ENCODE peak calls at places on chromosomes 6 and 20, in ten cellular contexts. One of them, this sample, is unnamed.

GRCh38 chr20:36741072-36741471 is 4.8 kb downstream of the NDRG3 start:
- DNase-seq in sigmoid colon: no peak
- DNase-seq in RWPE1: no peak
- DNase-seq in testis: no peak
- DNase-seq in upper lobe of right lung: no peak
- DNase-seq in brain microvascular endothelial cell: no peak
- DNase-seq in CD4-positive, alpha-beta T cell: no peak
- DNase-seq in hepatocyte: no peak
- DNase-seq in pancreas: no peak
- DNase-seq in psoas muscle: no peak
- DNase-seq in this sample: no peak

GRCh38 chr6:46217671-46218131 is 46.9 kb upstream of the ENPP5 start:
- DNase-seq in sigmoid colon: no peak
- DNase-seq in RWPE1: no peak
- DNase-seq in testis: peak
- DNase-seq in upper lobe of right lung: no peak
- DNase-seq in brain microvascular endothelial cell: no peak
- DNase-seq in CD4-positive, alpha-beta T cell: no peak
- DNase-seq in hepatocyte: no peak
- DNase-seq in pancreas: no peak
- DNase-seq in psoas muscle: no peak
- DNase-seq in this sample: no peak

GRCh38 chr6:46453221-46453620 is 38.0 kb downstream of the RCAN2 start:
- DNase-seq in sigmoid colon: no peak
- DNase-seq in RWPE1: no peak
- DNase-seq in testis: no peak
- DNase-seq in upper lobe of right lung: no peak
- DNase-seq in brain microvascular endothelial cell: peak
- DNase-seq in CD4-positive, alpha-beta T cell: no peak
- DNase-seq in hepatocyte: no peak
- DNase-seq in pancreas: no peak
- DNase-seq in psoas muscle: no peak
- DNase-seq in this sample: no peak

GRCh38 chr20:43389231-43389630 is 68.5 kb upstream of the SRSF6 start:
- DNase-seq in sigmoid colon: peak
- DNase-seq in RWPE1: no peak
- DNase-seq in testis: no peak
- DNase-seq in upper lobe of right lung: peak
- DNase-seq in brain microvascular endothelial cell: no peak
- DNase-seq in CD4-positive, alpha-beta T cell: no peak
- DNase-seq in hepatocyte: no peak
- DNase-seq in pancreas: no peak
- DNase-seq in psoas muscle: peak
- DNase-seq in this sample: peak

GRCh38 chr6:167927246-167927645 is 70.2 kb upstream of the KIF25 start:
- DNase-seq in sigmoid colon: no peak
- DNase-seq in RWPE1: no peak
- DNase-seq in testis: no peak
- DNase-seq in upper lobe of right lung: no peak
- DNase-seq in brain microvascular endothelial cell: no peak
- DNase-seq in CD4-positive, alpha-beta T cell: no peak
- DNase-seq in hepatocyte: no peak
- DNase-seq in pancreas: no peak
- DNase-seq in psoas muscle: no peak
- DNase-seq in this sample: no peak

GRCh38 chr20:41733151-41733550 is 115.0 kb upstream of the CHD6 start:
- DNase-seq in sigmoid colon: no peak
- DNase-seq in RWPE1: no peak
- DNase-seq in testis: no peak
- DNase-seq in upper lobe of right lung: no peak
- DNase-seq in brain microvascular endothelial cell: no peak
- DNase-seq in CD4-positive, alpha-beta T cell: no peak
- DNase-seq in hepatocyte: no peak
- DNase-seq in pancreas: no peak
- DNase-seq in psoas muscle: no peak
- DNase-seq in this sample: no peak

GRCh38 chr6:4564746-4565145 is 211.5 kb upstream of the CDYL start:
- DNase-seq in sigmoid colon: no peak
- DNase-seq in RWPE1: no peak
- DNase-seq in testis: no peak
- DNase-seq in upper lobe of right lung: no peak
- DNase-seq in brain microvascular endothelial cell: no peak
- DNase-seq in CD4-positive, alpha-beta T cell: no peak
- DNase-seq in hepatocyte: no peak
- DNase-seq in pancreas: no peak
- DNase-seq in psoas muscle: no peak
- DNase-seq in this sample: no peak

GRCh38 chr20:9179193-9179802 is 110.4 kb downstream of the PLCB4 start:
- DNase-seq in sigmoid colon: no peak
- DNase-seq in RWPE1: peak
- DNase-seq in testis: no peak
- DNase-seq in upper lobe of right lung: no peak
- DNase-seq in brain microvascular endothelial cell: peak
- DNase-seq in CD4-positive, alpha-beta T cell: no peak
- DNase-seq in hepatocyte: no peak
- DNase-seq in pancreas: no peak
- DNase-seq in psoas muscle: no peak
- DNase-seq in this sample: no peak

GRCh38 chr6:5995705-5996686 is 10.7 kb downstream of the NRN1 start:
- DNase-seq in sigmoid colon: peak
- DNase-seq in RWPE1: peak
- DNase-seq in testis: peak
- DNase-seq in upper lobe of right lung: peak
- DNase-seq in brain microvascular endothelial cell: peak
- DNase-seq in CD4-positive, alpha-beta T cell: no peak
- DNase-seq in hepatocyte: peak
- DNase-seq in pancreas: no peak
- DNase-seq in psoas muscle: peak
- DNase-seq in this sample: peak

GRCh38 chr6:85394853-85395538 is 54.9 kb upstream of the NT5E start:
- DNase-seq in sigmoid colon: no peak
- DNase-seq in RWPE1: no peak
- DNase-seq in testis: no peak
- DNase-seq in upper lobe of right lung: no peak
- DNase-seq in brain microvascular endothelial cell: no peak
- DNase-seq in CD4-positive, alpha-beta T cell: no peak
- DNase-seq in hepatocyte: no peak
- DNase-seq in pancreas: no peak
- DNase-seq in psoas muscle: no peak
- DNase-seq in this sample: peak

GRCh38 chr6:4134841-4135664 is at the start of gene ECI2:
- DNase-seq in sigmoid colon: no peak
- DNase-seq in RWPE1: peak
- DNase-seq in testis: no peak
- DNase-seq in upper lobe of right lung: peak
- DNase-seq in brain microvascular endothelial cell: no peak
- DNase-seq in CD4-positive, alpha-beta T cell: peak
- DNase-seq in hepatocyte: peak
- DNase-seq in pancreas: peak
- DNase-seq in psoas muscle: peak
- DNase-seq in this sample: peak

GRCh38 chr6:41373919-41374617 is 38.7 kb downstream of the NCR2 start:
- DNase-seq in sigmoid colon: no peak
- DNase-seq in RWPE1: no peak
- DNase-seq in testis: no peak
- DNase-seq in upper lobe of right lung: no peak
- DNase-seq in brain microvascular endothelial cell: no peak
- DNase-seq in CD4-positive, alpha-beta T cell: no peak
- DNase-seq in hepatocyte: peak
- DNase-seq in pancreas: no peak
- DNase-seq in psoas muscle: no peak
- DNase-seq in this sample: no peak

GRCh38 chr6:41373367-41373918 is 38.0 kb downstream of the NCR2 start:
- DNase-seq in sigmoid colon: no peak
- DNase-seq in RWPE1: no peak
- DNase-seq in testis: peak
- DNase-seq in upper lobe of right lung: no peak
- DNase-seq in brain microvascular endothelial cell: no peak
- DNase-seq in CD4-positive, alpha-beta T cell: no peak
- DNase-seq in hepatocyte: no peak
- DNase-seq in pancreas: no peak
- DNase-seq in psoas muscle: no peak
- DNase-seq in this sample: no peak

GRCh38 chr6:41370488-41371111 is 35.2 kb downstream of the NCR2 start:
- DNase-seq in sigmoid colon: no peak
- DNase-seq in RWPE1: peak
- DNase-seq in testis: no peak
- DNase-seq in upper lobe of right lung: no peak
- DNase-seq in brain microvascular endothelial cell: no peak
- DNase-seq in CD4-positive, alpha-beta T cell: no peak
- DNase-seq in hepatocyte: no peak
- DNase-seq in pancreas: no peak
- DNase-seq in psoas muscle: no peak
- DNase-seq in this sample: no peak

GRCh38 chr6:41372526-41373366 is 37.3 kb downstream of the NCR2 start:
- DNase-seq in sigmoid colon: no peak
- DNase-seq in RWPE1: no peak
- DNase-seq in testis: no peak
- DNase-seq in upper lobe of right lung: no peak
- DNase-seq in brain microvascular endothelial cell: no peak
- DNase-seq in CD4-positive, alpha-beta T cell: no peak
- DNase-seq in hepatocyte: no peak
- DNase-seq in pancreas: no peak
- DNase-seq in psoas muscle: no peak
- DNase-seq in this sample: no peak

GRCh38 chr6:41371461-41371991 is 36.1 kb downstream of the NCR2 start:
- DNase-seq in sigmoid colon: peak
- DNase-seq in RWPE1: no peak
- DNase-seq in testis: peak
- DNase-seq in upper lobe of right lung: peak
- DNase-seq in brain microvascular endothelial cell: peak
- DNase-seq in CD4-positive, alpha-beta T cell: no peak
- DNase-seq in hepatocyte: peak
- DNase-seq in pancreas: peak
- DNase-seq in psoas muscle: no peak
- DNase-seq in this sample: peak
- TF ChIP-seq CTCF in sigmoid colon: no peak
- TF ChIP-seq CTCF in RWPE1: no peak
- TF ChIP-seq CTCF in testis: peak
- TF ChIP-seq CTCF in upper lobe of right lung: peak
- TF ChIP-seq CTCF in brain microvascular endothelial cell: peak
- TF ChIP-seq CTCF in CD4-positive, alpha-beta T cell: no peak
- TF ChIP-seq CTCF in hepatocyte: peak
- TF ChIP-seq CTCF in pancreas: no peak
- TF ChIP-seq CTCF in psoas muscle: no peak
- TF ChIP-seq CTCF in this sample: peak

GRCh38 chr6:41371992-41372525 is 36.7 kb downstream of the NCR2 start:
- DNase-seq in sigmoid colon: no peak
- DNase-seq in RWPE1: no peak
- DNase-seq in testis: peak
- DNase-seq in upper lobe of right lung: no peak
- DNase-seq in brain microvascular endothelial cell: no peak
- DNase-seq in CD4-positive, alpha-beta T cell: no peak
- DNase-seq in hepatocyte: peak
- DNase-seq in pancreas: no peak
- DNase-seq in psoas muscle: no peak
- DNase-seq in this sample: no peak
- H3K27ac ChIP-seq in sigmoid colon: peak
- H3K27ac ChIP-seq in RWPE1: no peak
- H3K27ac ChIP-seq in testis: no peak
- H3K27ac ChIP-seq in upper lobe of right lung: no peak
- H3K27ac ChIP-seq in brain microvascular endothelial cell: no peak
- H3K27ac ChIP-seq in CD4-positive, alpha-beta T cell: no peak
- H3K27ac ChIP-seq in hepatocyte: no peak
- H3K27ac ChIP-seq in pancreas: no peak
- H3K27ac ChIP-seq in psoas muscle: no peak
- H3K27ac ChIP-seq in this sample: no peak

GRCh38 chr6:154499854-154500589 is 10.5 kb downstream of the CNKSR3 start:
- DNase-seq in sigmoid colon: no peak
- DNase-seq in RWPE1: no peak
- DNase-seq in testis: no peak
- DNase-seq in upper lobe of right lung: no peak
- DNase-seq in brain microvascular endothelial cell: no peak
- DNase-seq in CD4-positive, alpha-beta T cell: no peak
- DNase-seq in hepatocyte: no peak
- DNase-seq in pancreas: no peak
- DNase-seq in psoas muscle: no peak
- DNase-seq in this sample: no peak

GRCh38 chr6:154498340-154498934 is 12.0 kb downstream of the CNKSR3 start:
- DNase-seq in sigmoid colon: no peak
- DNase-seq in RWPE1: no peak
- DNase-seq in testis: no peak
- DNase-seq in upper lobe of right lung: no peak
- DNase-seq in brain microvascular endothelial cell: no peak
- DNase-seq in CD4-positive, alpha-beta T cell: no peak
- DNase-seq in hepatocyte: no peak
- DNase-seq in pancreas: no peak
- DNase-seq in psoas muscle: no peak
- DNase-seq in this sample: no peak

GRCh38 chr6:154502564-154502963 is 7.9 kb downstream of the CNKSR3 start:
- DNase-seq in sigmoid colon: peak
- DNase-seq in RWPE1: no peak
- DNase-seq in testis: no peak
- DNase-seq in upper lobe of right lung: no peak
- DNase-seq in brain microvascular endothelial cell: no peak
- DNase-seq in CD4-positive, alpha-beta T cell: no peak
- DNase-seq in hepatocyte: no peak
- DNase-seq in pancreas: no peak
- DNase-seq in psoas muscle: no peak
- DNase-seq in this sample: no peak

GRCh38 chr6:154501287-154501868 is 9.1 kb downstream of the CNKSR3 start:
- DNase-seq in sigmoid colon: peak
- DNase-seq in RWPE1: no peak
- DNase-seq in testis: no peak
- DNase-seq in upper lobe of right lung: no peak
- DNase-seq in brain microvascular endothelial cell: no peak
- DNase-seq in CD4-positive, alpha-beta T cell: no peak
- DNase-seq in hepatocyte: no peak
- DNase-seq in pancreas: no peak
- DNase-seq in psoas muscle: no peak
- DNase-seq in this sample: no peak

GRCh38 chr6:154500769-154501171 is 9.7 kb downstream of the CNKSR3 start:
- DNase-seq in sigmoid colon: no peak
- DNase-seq in RWPE1: no peak
- DNase-seq in testis: no peak
- DNase-seq in upper lobe of right lung: no peak
- DNase-seq in brain microvascular endothelial cell: no peak
- DNase-seq in CD4-positive, alpha-beta T cell: no peak
- DNase-seq in hepatocyte: peak
- DNase-seq in pancreas: no peak
- DNase-seq in psoas muscle: no peak
- DNase-seq in this sample: no peak
- TF ChIP-seq CTCF in sigmoid colon: no peak
- TF ChIP-seq CTCF in RWPE1: no peak
- TF ChIP-seq CTCF in testis: peak
- TF ChIP-seq CTCF in upper lobe of right lung: peak
- TF ChIP-seq CTCF in brain microvascular endothelial cell: peak
- TF ChIP-seq CTCF in CD4-positive, alpha-beta T cell: no peak
- TF ChIP-seq CTCF in hepatocyte: peak
- TF ChIP-seq CTCF in pancreas: peak
- TF ChIP-seq CTCF in psoas muscle: no peak
- TF ChIP-seq CTCF in this sample: peak

DNA sequence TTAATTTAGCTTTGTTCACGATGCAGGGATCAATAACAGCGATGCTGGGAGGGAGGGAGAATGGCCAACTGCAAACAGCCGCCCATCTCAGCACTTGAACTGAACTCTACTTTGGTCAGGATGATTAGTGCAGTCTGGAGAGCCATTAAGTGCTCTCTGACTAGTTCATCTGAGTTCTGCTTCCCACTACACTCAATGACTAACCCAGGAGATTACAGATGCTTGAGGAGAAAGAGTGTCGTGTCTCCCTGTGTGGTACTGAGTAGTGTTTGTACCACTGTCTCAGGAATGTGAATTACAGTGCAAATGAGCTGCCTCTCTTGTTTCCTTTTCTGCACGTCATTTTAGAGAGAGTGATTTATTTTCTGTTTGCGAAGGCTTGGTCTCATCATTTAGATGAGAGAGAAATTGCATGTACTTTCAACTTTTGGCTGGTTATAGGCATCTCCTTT is 23.5 kb downstream of the CARMIL1 start:
- DNase-seq in sigmoid colon: no peak
- DNase-seq in RWPE1: no peak
- DNase-seq in testis: no peak
- DNase-seq in upper lobe of right lung: no peak
- DNase-seq in brain microvascular endothelial cell: peak
- DNase-seq in CD4-positive, alpha-beta T cell: no peak
- DNase-seq in hepatocyte: peak
- DNase-seq in pancreas: no peak
- DNase-seq in psoas muscle: no peak
- DNase-seq in this sample: no peak
- H3K27ac ChIP-seq in sigmoid colon: no peak
- H3K27ac ChIP-seq in RWPE1: no peak
- H3K27ac ChIP-seq in testis: peak
- H3K27ac ChIP-seq in upper lobe of right lung: peak
- H3K27ac ChIP-seq in brain microvascular endothelial cell: no peak
- H3K27ac ChIP-seq in CD4-positive, alpha-beta T cell: no peak
- H3K27ac ChIP-seq in hepatocyte: peak
- H3K27ac ChIP-seq in pancreas: no peak
- H3K27ac ChIP-seq in psoas muscle: no peak
- H3K27ac ChIP-seq in this sample: no peak